ENCODE peak calls at places on chromosomes 6 and 20, in four cellular contexts. T is kidney tubule cell; E is activated CD4-positive, alpha-beta T cell treated with anti-CD3 and anti-CD28 coated beads, Interleukin-2, amount 10 ng/mL, durations not matched to agents 7 days and 5 days; O is natural killer cell. M is an unnamed sample.

GRCh38 chr6:105769987-105770386 is 316.1 kb upstream of the PRDM1 start:
- DNase-seq in T (peak), E (no peak), O (no peak), M (no peak)

GRCh38 chr6:13234130-13234529 is 94.2 kb downstream of the TBC1D7 start:
- DNase-seq in T (no peak), E (no peak), O (no peak), M (no peak)

GRCh38 chr6:93416575-93417420 is 2.6 kb downstream of the EPHA7 start:
- DNase-seq in T (peak), E (no peak), O (no peak), M (peak)

GRCh38 chr6:2110504-2110903 is 134.9 kb downstream of the GMDS start:
- DNase-seq in T (peak), E (no peak), O (no peak), M (no peak)

GRCh38 chr6:90123796-90124195 is 172.8 kb downstream of the BACH2 start:
- DNase-seq in T (no peak), E (no peak), O (no peak), M (no peak)

GRCh38 chr20:1803216-1804128 is 91.7 kb upstream of the SIRPA start:
- DNase-seq in T (peak), E (peak), O (no peak), M (peak)

GRCh38 chr20:63690001-63690897 is 6.2 kb upstream of the TNFRSF6B start:
- DNase-seq in T (no peak), E (no peak), O (no peak), M (no peak)

GRCh38 chr20:17619351-17620093 is 49.6 kb downstream of the DSTN start:
- DNase-seq in T (no peak), E (no peak), O (peak), M (peak)

GRCh38 chr6:13302751-13303667 is 25.3 kb downstream of the TBC1D7 start:
- DNase-seq in T (peak), E (peak), O (peak), M (no peak)

GRCh38 chr6:20693466-20694063 is 159.3 kb downstream of the CDKAL1 start:
- DNase-seq in T (peak), E (no peak), O (no peak), M (no peak)

GRCh38 chr6:151180321-151180720 is 59.4 kb upstream of the AKAP12 start:
- DNase-seq in T (no peak), E (no peak), O (no peak), M (no peak)

GRCh38 chr20:36008461-36009035 is 40.2 kb downstream of the CNBD2 start:
- DNase-seq in T (no peak), E (no peak), O (no peak), M (no peak)

GRCh38 chr6:154169193-154169847 is 130.3 kb downstream of the OPRM1 start:
- DNase-seq in T (peak), E (no peak), O (no peak), M (no peak)

GRCh38 chr20:47265214-47265613 is 91.3 kb downstream of the ZMYND8 start:
- DNase-seq in T (no peak), E (no peak), O (no peak), M (no peak)

GRCh38 chr6:74631558-74631957 is 574.3 kb downstream of the COL12A1 start:
- DNase-seq in T (no peak), E (no peak), O (no peak), M (no peak)

GRCh38 chr20:2814587-2815051 is at the start of gene C20orf141:
- DNase-seq in T (peak), E (no peak), O (no peak), M (peak)

GRCh38 chr6:151230277-151230577 is 9.5 kb upstream of the AKAP12 start:
- DNase-seq in T (no peak), E (no peak), O (no peak), M (no peak)

GRCh38 chr20:53639128-53639527 is 45.5 kb upstream of the ZNF217 start:
- DNase-seq in T (no peak), E (no peak), O (no peak), M (no peak)

M was measured in type B pancreatic cell.